ENCODE peak calls at places on chromosomes 5 and 9, in six cellular contexts. One of them, this sample, is unnamed.

GRCh38 chr5:100777680-100778281 is 125.3 kb downstream of the ST8SIA4 start:
- DNase-seq in trophoblast cell: no peak
- DNase-seq in mesendoderm: peak; percentile 25
- DNase-seq in IMR-90: peak; percentile 89
- DNase-seq in H1: no peak
- DNase-seq in neuronal stem cell: no peak
- DNase-seq in this sample: peak; percentile 81

GRCh38 chr9:16217933-16218830 is 652.3 kb downstream of the BNC2 start:
- DNase-seq in H1: no peak
- DNase-seq in trophoblast cell: peak; percentile 42
- DNase-seq in neuronal stem cell: no peak
- DNase-seq in IMR-90: no peak
- DNase-seq in mesendoderm: no peak
- DNase-seq in this sample: no peak

GRCh38 chr5:24059006-24059405 is 551.6 kb downstream of the PRDM9 start:
- DNase-seq in neuronal stem cell: no peak
- DNase-seq in trophoblast cell: no peak
- DNase-seq in H1: no peak
- DNase-seq in IMR-90: no peak
- DNase-seq in mesendoderm: no peak
- DNase-seq in this sample: no peak

GRCh38 chr5:101346906-101347305 is 443.8 kb upstream of the ST8SIA4 start:
- DNase-seq in mesendoderm: peak; percentile 68
- DNase-seq in trophoblast cell: no peak
- DNase-seq in IMR-90: no peak
- DNase-seq in neuronal stem cell: no peak
- DNase-seq in H1: no peak
- DNase-seq in this sample: no peak

GRCh38 chr5:44943637-44944036 is 134.9 kb downstream of the MRPS30 start:
- DNase-seq in H1: no peak
- DNase-seq in IMR-90: no peak
- DNase-seq in neuronal stem cell: no peak
- DNase-seq in mesendoderm: no peak
- DNase-seq in trophoblast cell: no peak
- DNase-seq in this sample: peak; percentile 43

GRCh38 chr9:134634667-134635230 is 6.9 kb upstream of the COL5A1 start:
- DNase-seq in trophoblast cell: no peak
- DNase-seq in IMR-90: no peak
- DNase-seq in mesendoderm: no peak
- DNase-seq in H1: no peak
- DNase-seq in neuronal stem cell: no peak
- DNase-seq in this sample: no peak

GRCh38 chr9:116032683-116033440 is 120.7 kb upstream of the PAPPA start:
- DNase-seq in H1: no peak
- DNase-seq in neuronal stem cell: no peak
- DNase-seq in IMR-90: no peak
- DNase-seq in trophoblast cell: no peak
- DNase-seq in mesendoderm: no peak
- DNase-seq in this sample: no peak

GRCh38 chr9:11742471-11742870 is 950.7 kb upstream of the TYRP1 start:
- DNase-seq in mesendoderm: no peak
- DNase-seq in neuronal stem cell: no peak
- DNase-seq in IMR-90: no peak
- DNase-seq in trophoblast cell: no peak
- DNase-seq in H1: no peak
- DNase-seq in this sample: no peak

GRCh38 chr5:74977475-74977874 is 74.9 kb downstream of the GCNT4 start:
- DNase-seq in neuronal stem cell: no peak
- DNase-seq in mesendoderm: no peak
- DNase-seq in trophoblast cell: no peak
- DNase-seq in H1: no peak
- DNase-seq in IMR-90: no peak
- DNase-seq in this sample: no peak

GRCh38 chr9:30250872-30251271 is 2133.6 kb upstream of the ACO1 start:
- DNase-seq in H1: no peak
- DNase-seq in trophoblast cell: no peak
- DNase-seq in IMR-90: no peak
- DNase-seq in neuronal stem cell: no peak
- DNase-seq in mesendoderm: no peak
- DNase-seq in this sample: no peak

GRCh38 chr5:132747693-132748440 is 641 bp downstream of the CCNI2 start:
- DNase-seq in trophoblast cell: no peak
- DNase-seq in mesendoderm: peak; percentile 28
- DNase-seq in neuronal stem cell: no peak
- DNase-seq in IMR-90: no peak
- DNase-seq in H1: peak; percentile 74
- DNase-seq in this sample: no peak
- H3K4me3 ChIP-seq in trophoblast cell: peak overlapping the region; percentile 69
- H3K4me3 ChIP-seq in mesendoderm: no peak overlapping the region
- H3K4me3 ChIP-seq in neuronal stem cell: peak overlapping the region; percentile 72
- H3K4me3 ChIP-seq in IMR-90: no peak overlapping the region
- H3K4me3 ChIP-seq in H1: peak overlapping the region; percentile 35
- H3K4me3 ChIP-seq in this sample: no peak overlapping the region

DNA sequence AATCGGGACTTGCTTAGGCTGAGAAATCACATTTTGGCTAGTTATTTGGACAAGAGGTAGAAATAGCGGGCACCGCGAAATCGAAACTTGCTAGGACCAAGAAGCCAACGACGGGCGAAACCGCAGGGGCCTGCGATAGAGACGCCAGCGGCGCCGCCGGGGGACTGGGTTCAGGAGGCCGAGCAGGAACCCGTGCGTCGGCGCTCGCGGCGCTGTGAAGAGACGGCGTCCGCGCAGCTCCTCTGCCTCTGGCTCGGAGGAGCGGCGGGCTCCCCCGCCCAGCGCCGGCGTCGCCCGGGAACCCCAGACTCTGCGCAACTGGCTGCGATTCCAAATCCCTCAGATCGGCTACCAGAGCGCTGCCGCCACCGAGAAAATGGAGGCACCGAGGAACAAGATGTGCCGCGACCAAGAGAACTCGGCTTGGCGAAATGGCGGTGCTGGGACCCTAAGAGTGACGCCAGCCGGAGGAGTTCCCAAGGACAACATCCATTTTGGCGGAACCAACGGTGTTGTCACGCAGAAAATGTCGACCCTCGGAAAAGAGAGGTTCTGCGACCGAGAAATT is 26.2 kb upstream of the ANXA2R start:
- DNase-seq in trophoblast cell: peak; percentile 66
- DNase-seq in H1: peak; percentile 82
- DNase-seq in neuronal stem cell: peak; percentile 73
- DNase-seq in IMR-90: peak; percentile 69
- DNase-seq in mesendoderm: peak; percentile 85
- DNase-seq in this sample: peak; percentile 84
- H2BK5ac ChIP-seq in trophoblast cell: peak overlapping the region; percentile 83
- H2BK5ac ChIP-seq in H1: peak overlapping the region; percentile 53
- H2BK5ac ChIP-seq in neuronal stem cell: peak overlapping the region; percentile 7
- H2BK5ac ChIP-seq in IMR-90: peak overlapping the region; percentile 84
- H2BK5ac ChIP-seq in mesendoderm: peak overlapping the region; percentile 77
- H2BK5ac ChIP-seq in this sample: peak overlapping the region; percentile 92

GRCh38 chr9:127844821-127845359 is 9.6 kb downstream of the ENG start:
- DNase-seq in trophoblast cell: no peak
- DNase-seq in neuronal stem cell: no peak
- DNase-seq in H1: no peak
- DNase-seq in IMR-90: no peak
- DNase-seq in mesendoderm: peak; percentile 93
- DNase-seq in this sample: peak; percentile 52
- H3K4me3 ChIP-seq in trophoblast cell: no peak overlapping the region
- H3K4me3 ChIP-seq in neuronal stem cell: no peak overlapping the region
- H3K4me3 ChIP-seq in H1: no peak overlapping the region
- H3K4me3 ChIP-seq in IMR-90: no peak overlapping the region
- H3K4me3 ChIP-seq in mesendoderm: no peak overlapping the region
- H3K4me3 ChIP-seq in this sample: peak overlapping the region; percentile 15

GRCh38 chr5:141851195-141851874 is 26.9 kb downstream of the PCDH1 start:
- DNase-seq in trophoblast cell: no peak
- DNase-seq in neuronal stem cell: no peak
- DNase-seq in mesendoderm: no peak
- DNase-seq in H1: no peak
- DNase-seq in IMR-90: no peak
- DNase-seq in this sample: no peak
- H2BK5ac ChIP-seq in trophoblast cell: no peak overlapping the region
- H2BK5ac ChIP-seq in neuronal stem cell: peak overlapping the region; percentile 84
- H2BK5ac ChIP-seq in mesendoderm: peak overlapping the region; percentile 37
- H2BK5ac ChIP-seq in H1: peak overlapping the region; percentile 78
- H2BK5ac ChIP-seq in IMR-90: no peak overlapping the region
- H2BK5ac ChIP-seq in this sample: no peak overlapping the region

GRCh38 chr9:33166263-33167083 is 663 bp downstream of the B4GALT1 start:
- DNase-seq in neuronal stem cell: no peak
- DNase-seq in H1: no peak
- DNase-seq in trophoblast cell: peak; percentile 30
- DNase-seq in mesendoderm: peak; percentile 50
- DNase-seq in IMR-90: no peak
- DNase-seq in this sample: peak; percentile 66

GRCh38 chr9:33163433-33164137 is 3.6 kb downstream of the B4GALT1 start:
- DNase-seq in H1: no peak
- DNase-seq in IMR-90: no peak
- DNase-seq in mesendoderm: no peak
- DNase-seq in neuronal stem cell: no peak
- DNase-seq in trophoblast cell: no peak
- DNase-seq in this sample: no peak

GRCh38 chr9:33162721-33163311 is 4.3 kb downstream of the B4GALT1 start:
- DNase-seq in neuronal stem cell: no peak
- DNase-seq in trophoblast cell: peak; percentile 74
- DNase-seq in mesendoderm: no peak
- DNase-seq in H1: no peak
- DNase-seq in IMR-90: peak; percentile 79
- DNase-seq in this sample: peak; percentile 81

GRCh38 chr9:33165263-33166151 is 1.6 kb downstream of the B4GALT1 start:
- DNase-seq in H1: no peak
- DNase-seq in IMR-90: peak; percentile 83
- DNase-seq in trophoblast cell: peak; percentile 97
- DNase-seq in neuronal stem cell: no peak
- DNase-seq in mesendoderm: peak; percentile 69
- DNase-seq in this sample: peak; percentile 84

DNA sequence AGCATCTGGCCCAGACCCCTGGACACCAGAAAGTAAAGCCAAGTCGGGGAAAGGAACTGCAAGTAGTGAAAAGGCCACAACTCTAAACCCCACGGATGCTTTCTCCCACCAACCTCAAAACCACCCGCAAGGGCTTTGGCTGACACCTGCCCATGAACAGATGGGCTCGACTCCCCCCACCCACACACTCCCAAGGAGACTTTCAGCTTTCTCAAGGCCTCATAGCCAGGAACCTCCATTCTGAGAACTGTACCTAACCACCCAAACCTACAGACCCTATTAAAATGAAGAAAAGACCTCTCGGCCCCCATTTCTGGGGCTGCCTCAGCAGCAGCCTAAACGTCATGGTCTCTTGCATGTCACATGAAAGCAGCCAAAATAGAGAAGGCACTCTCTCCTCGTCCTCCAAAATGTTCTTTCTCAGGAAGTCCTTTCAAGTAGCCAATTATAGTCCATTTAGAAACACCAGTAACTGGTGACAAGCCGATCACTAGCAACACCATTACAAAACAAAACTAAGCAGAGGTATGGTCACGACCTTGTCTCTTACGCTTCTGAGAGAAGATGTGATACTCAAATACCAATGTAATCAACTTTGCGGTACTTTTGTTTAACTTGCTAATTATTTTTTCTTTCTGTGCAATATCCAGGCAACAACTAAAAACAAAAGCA is 2.9 kb downstream of the B4GALT1 start:
- DNase-seq in mesendoderm: peak; percentile 18
- DNase-seq in trophoblast cell: no peak
- DNase-seq in H1: no peak
- DNase-seq in IMR-90: no peak
- DNase-seq in neuronal stem cell: no peak
- DNase-seq in this sample: no peak
- H3K4me3 ChIP-seq in mesendoderm: no peak overlapping the region
- H3K4me3 ChIP-seq in trophoblast cell: no peak overlapping the region
- H3K4me3 ChIP-seq in H1: no peak overlapping the region
- H3K4me3 ChIP-seq in IMR-90: no peak overlapping the region
- H3K4me3 ChIP-seq in neuronal stem cell: no peak overlapping the region
- H3K4me3 ChIP-seq in this sample: no peak overlapping the region

This sample was measured in mesenchymal stem cell.